ENCODE peak calls at places on chromosomes 5 and 9, in six cellular contexts. One of them, this sample, is unnamed.

GRCh38 chr5:67004730-67005350 is 191.8 kb downstream of the CD180 start:
- DNase-seq in ELR: no peak
- DNase-seq in lung microvascular endothelial cell: peak; percentile 26
- DNase-seq in HFFc6: no peak
- DNase-seq in NCI-H748 treated with DMSO at 0.1 percent for 48 hours: no peak
- DNase-seq in HEK293T: no peak
- DNase-seq in this sample: no peak

GRCh38 chr5:100746730-100747129 is 156.4 kb downstream of the ST8SIA4 start:
- DNase-seq in HEK293T: no peak
- DNase-seq in NCI-H748 treated with DMSO at 0.1 percent for 48 hours: no peak
- DNase-seq in HFFc6: no peak
- DNase-seq in ELR: no peak
- DNase-seq in lung microvascular endothelial cell: no peak
- DNase-seq in this sample: no peak

GRCh38 chr9:126126807-126127206 is 199.8 kb upstream of the MVB12B start:
- DNase-seq in ELR: no peak
- DNase-seq in lung microvascular endothelial cell: no peak
- DNase-seq in NCI-H748 treated with DMSO at 0.1 percent for 48 hours: no peak
- DNase-seq in HFFc6: no peak
- DNase-seq in HEK293T: no peak
- DNase-seq in this sample: no peak

GRCh38 chr5:44257221-44257620 is 132.0 kb downstream of the FGF10 start:
- DNase-seq in ELR: no peak
- DNase-seq in HFFc6: no peak
- DNase-seq in NCI-H748 treated with DMSO at 0.1 percent for 48 hours: no peak
- DNase-seq in lung microvascular endothelial cell: no peak
- DNase-seq in HEK293T: no peak
- DNase-seq in this sample: no peak

GRCh38 chr5:180328296-180329137 is 24.6 kb downstream of the GFPT2 start:
- DNase-seq in HEK293T: peak; percentile 92
- DNase-seq in HFFc6: peak; percentile 31
- DNase-seq in lung microvascular endothelial cell: peak; percentile 84
- DNase-seq in ELR: peak; percentile 81
- DNase-seq in NCI-H748 treated with DMSO at 0.1 percent for 48 hours: peak; percentile 60
- DNase-seq in this sample: peak; percentile 70

GRCh38 chr9:109816490-109816889 is 36.5 kb downstream of the PALM2AKAP2 start:
- DNase-seq in HFFc6: peak; percentile 98
- DNase-seq in HEK293T: no peak
- DNase-seq in ELR: peak; percentile 100
- DNase-seq in lung microvascular endothelial cell: peak; percentile 94
- DNase-seq in NCI-H748 treated with DMSO at 0.1 percent for 48 hours: no peak
- DNase-seq in this sample: peak; percentile 99

GRCh38 chr5:58944221-58944620 is 361.3 kb downstream of the RAB3C start:
- DNase-seq in HFFc6: no peak
- DNase-seq in lung microvascular endothelial cell: no peak
- DNase-seq in HEK293T: no peak
- DNase-seq in NCI-H748 treated with DMSO at 0.1 percent for 48 hours: no peak
- DNase-seq in ELR: peak; percentile 26
- DNase-seq in this sample: no peak

GRCh38 chr9:117411547-117411946 is 3.3 kb downstream of the ASTN2 start:
- DNase-seq in ELR: peak; percentile 7
- DNase-seq in HEK293T: peak; percentile 38
- DNase-seq in NCI-H748 treated with DMSO at 0.1 percent for 48 hours: peak; percentile 72
- DNase-seq in lung microvascular endothelial cell: peak; percentile 13
- DNase-seq in HFFc6: no peak
- DNase-seq in this sample: no peak

GRCh38 chr9:92729735-92730155 is 34.9 kb downstream of the BICD2 start:
- DNase-seq in ELR: no peak
- DNase-seq in HEK293T: no peak
- DNase-seq in lung microvascular endothelial cell: no peak
- DNase-seq in NCI-H748 treated with DMSO at 0.1 percent for 48 hours: no peak
- DNase-seq in HFFc6: no peak
- DNase-seq in this sample: no peak

GRCh38 chr9:133589454-133590227 is 19.5 kb downstream of the FAM163B start:
- DNase-seq in HFFc6: no peak
- DNase-seq in ELR: peak; percentile 20
- DNase-seq in lung microvascular endothelial cell: no peak
- DNase-seq in NCI-H748 treated with DMSO at 0.1 percent for 48 hours: no peak
- DNase-seq in HEK293T: peak; percentile 57
- DNase-seq in this sample: no peak

GRCh38 chr9:82565188-82565966 is 497.6 kb downstream of the RASEF start:
- DNase-seq in lung microvascular endothelial cell: no peak
- DNase-seq in HEK293T: no peak
- DNase-seq in NCI-H748 treated with DMSO at 0.1 percent for 48 hours: no peak
- DNase-seq in HFFc6: no peak
- DNase-seq in ELR: no peak
- DNase-seq in this sample: no peak